ENCODE peak calls at places on chromosomes 16 and 17, in ten cellular contexts. V is CD4-positive, CD25-positive, alpha-beta regulatory T cell; C is COR-L47; Q is Kasumi-1; X is sciatic nerve; A is non-pigmented ciliary epithelial cell; S is GM10248; R is BE2C; K is endodermal cell; J is stimulated activated CD4-positive, alpha-beta T cell treated with anti-CD3 and anti-CD28 coated beads, Interleukin-15, amount 100 ng/mL, for 48 hours. D is an unnamed sample.
A peak's percentile ranks its signal among the peaks of the same experiment; 100 is the strongest.

GRCh38 chr17:61325382-61326073 is 74.1 kb upstream of the TBX2 start:
- DNase-seq in V (no peak), C (no peak), Q (no peak), X (no peak), A (no peak), S (no peak), R (peak; percentile 91), K (no peak), J (no peak), D (peak; percentile 30)

GRCh38 chr17:52505601-52506000 is 347.1 kb upstream of the CA10 start:
- DNase-seq in V (no peak), C (no peak), Q (no peak), X (no peak), A (no peak), S (no peak), R (no peak), K (no peak), J (no peak), D (no peak)

GRCh38 chr17:64130559-64131001 is 636 bp upstream of the ERN1 start:
- DNase-seq in V (peak; percentile 63), C (no peak), Q (no peak), X (peak; percentile 71), A (no peak), S (peak; percentile 49), R (no peak), K (no peak), J (peak; percentile 58), D (peak; percentile 45)

GRCh38 chr17:62180772-62181171 is 115.7 kb upstream of the MED13 start:
- DNase-seq in V (no peak), C (no peak), Q (no peak), X (no peak), A (no peak), S (no peak), R (no peak), K (no peak), J (no peak), D (no peak)

GRCh38 chr17:74601944-74602572 is 10.0 kb upstream of the CD300LD start:
- DNase-seq in V (no peak), C (no peak), Q (peak; percentile 53), X (no peak), A (no peak), S (peak; percentile 65), R (peak; percentile 55), K (peak; percentile 88), J (no peak), D (peak; percentile 65)

GRCh38 chr17:7213895-7214299 is 5.7 kb downstream of the DLG4 start:
- DNase-seq in V (no peak), C (peak; percentile 89), Q (peak; percentile 32), X (no peak), A (no peak), S (no peak), R (peak; percentile 88), K (peak; percentile 99), J (peak; percentile 59), D (peak; percentile 60)

GRCh38 chr16:55039511-55039910 is 108.8 kb downstream of the IRX5 start:
- DNase-seq in V (no peak), C (no peak), Q (no peak), X (no peak), A (no peak), S (no peak), R (no peak), K (peak; percentile 7), J (no peak), D (no peak)

GRCh38 chr17:7956208-7956965 is 24.4 kb downstream of the CNTROB start:
- DNase-seq in V (no peak), C (no peak), Q (no peak), X (no peak), A (no peak), S (no peak), R (peak; percentile 7), K (peak; percentile 67), J (no peak), D (peak; percentile 30)

GRCh38 chr17:4635823-4636375 is 5.6 kb downstream of the ALOX15 start:
- DNase-seq in V (no peak), C (no peak), Q (peak; percentile 74), X (no peak), A (no peak), S (peak; percentile 67), R (no peak), K (peak; percentile 75), J (no peak), D (no peak)

GRCh38 chr16:24846548-24847357 is 990 bp downstream of the SLC5A11 start:
- DNase-seq in V (no peak), C (no peak), Q (no peak), X (no peak), A (no peak), S (no peak), R (no peak), K (no peak), J (no peak), D (no peak)

GRCh38 chr16:10200823-10201571 is 18.8 kb upstream of the GRIN2A start:
- DNase-seq in V (no peak), C (no peak), Q (no peak), X (no peak), A (no peak), S (no peak), R (no peak), K (no peak), J (no peak), D (no peak)

GRCh38 chr16:22694887-22695382 is 119.0 kb upstream of the HS3ST2 start:
- DNase-seq in V (no peak), C (no peak), Q (no peak), X (no peak), A (peak; percentile 43), S (no peak), R (no peak), K (no peak), J (no peak), D (peak; percentile 98)

D was measured in AG08395.